ENCODE peak calls at places on chromosome X, in four cellular contexts. One of them, this sample, is unnamed.

GRCh38 chrX:47497274-47497673 is 14.3 kb upstream of the ZNF41 start:
- DNase-seq in K562: no peak
- DNase-seq in GM12878: no peak
- DNase-seq in HepG2: no peak
- DNase-seq in this sample: no peak

GRCh38 chrX:49675075-49675719 is 20.6 kb downstream of the PAGE1 start:
- DNase-seq in K562: no peak
- DNase-seq in GM12878: no peak
- DNase-seq in HepG2: no peak
- DNase-seq in this sample: no peak

GRCh38 chrX:153924149-153924861 is 1.8 kb downstream of the ARHGAP4 start:
- DNase-seq in HepG2: peak
- DNase-seq in K562: no peak
- DNase-seq in GM12878: no peak
- DNase-seq in this sample: peak

GRCh38 chrX:145475725-145476124 is 228.4 kb downstream of the SPANXN1 start:
- DNase-seq in HepG2: no peak
- DNase-seq in K562: no peak
- DNase-seq in GM12878: no peak
- DNase-seq in this sample: no peak

GRCh38 chrX:153642313-153642654 is 4.7 kb upstream of the DUSP9 start:
- DNase-seq in HepG2: no peak
- DNase-seq in K562: no peak
- DNase-seq in GM12878: no peak
- DNase-seq in this sample: peak

GRCh38 chrX:68177542-68177941 is 255.8 kb downstream of the OPHN1 start:
- DNase-seq in HepG2: no peak
- DNase-seq in GM12878: no peak
- DNase-seq in K562: no peak
- DNase-seq in this sample: no peak

GRCh38 chrX:109822861-109823260 is 89.8 kb upstream of the ACSL4 start:
- DNase-seq in K562: no peak
- DNase-seq in GM12878: no peak
- DNase-seq in HepG2: peak
- DNase-seq in this sample: no peak

GRCh38 chrX:48835524-48836329 is at the start of gene PCSK1N:
- DNase-seq in GM12878: no peak
- DNase-seq in HepG2: peak
- DNase-seq in K562: no peak
- DNase-seq in this sample: peak

GRCh38 chrX:46912098-46912672 is at the start of gene JADE3:
- DNase-seq in K562: peak
- DNase-seq in GM12878: no peak
- DNase-seq in HepG2: peak
- DNase-seq in this sample: peak

DNA sequence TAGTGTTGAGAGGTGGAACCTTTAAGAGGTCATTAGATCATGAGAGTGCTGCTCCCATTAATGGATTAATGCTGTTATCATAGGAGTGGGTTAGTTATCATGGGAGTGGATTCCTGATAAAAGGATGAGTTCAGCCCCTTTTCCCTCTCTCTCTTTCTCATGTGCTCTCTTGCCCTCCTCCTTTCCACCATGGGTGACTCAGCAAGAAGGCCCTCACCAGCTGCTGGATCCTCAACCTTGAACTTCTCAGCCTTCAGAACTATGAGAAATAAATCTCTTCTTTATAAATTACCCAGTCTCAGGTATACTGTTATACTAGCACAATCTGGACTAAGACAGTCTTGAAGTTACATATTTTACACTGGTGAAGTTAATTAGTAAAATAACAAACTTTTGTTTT is 10.0 kb upstream of the CDKL5 start:
- DNase-seq in HepG2: no peak
- DNase-seq in K562: no peak
- DNase-seq in GM12878: no peak
- DNase-seq in this sample: no peak
- TF ChIP-seq EZH2 in HepG2: no peak
- TF ChIP-seq EZH2 in K562: no peak
- TF ChIP-seq EZH2 in GM12878: no peak
- TF ChIP-seq EZH2 in this sample: no peak

GRCh38 chrX:51459125-51459524 is 37.3 kb downstream of the NUDT11 start:
- DNase-seq in HepG2: peak
- DNase-seq in GM12878: no peak
- DNase-seq in K562: no peak
- DNase-seq in this sample: peak
- TF ChIP-seq JUNB in HepG2: no peak
- TF ChIP-seq JUNB in GM12878: no peak
- TF ChIP-seq JUNB in K562: no peak
- TF ChIP-seq JUNB in this sample: no peak

GRCh38 chrX:148500428-148501120 is at the start of gene AFF2:
- DNase-seq in K562: no peak
- DNase-seq in GM12878: no peak
- DNase-seq in HepG2: no peak
- DNase-seq in this sample: peak

GRCh38 chrX:148498067-148498466 is 2.4 kb upstream of the AFF2 start:
- DNase-seq in GM12878: no peak
- DNase-seq in HepG2: no peak
- DNase-seq in K562: no peak
- DNase-seq in this sample: no peak

GRCh38 chrX:148499638-148500427 is 584 bp upstream of the AFF2 start:
- DNase-seq in K562: no peak
- DNase-seq in HepG2: no peak
- DNase-seq in GM12878: no peak
- DNase-seq in this sample: peak

GRCh38 chrX:148504412-148504950 is 4.1 kb downstream of the AFF2 start:
- DNase-seq in HepG2: peak
- DNase-seq in GM12878: no peak
- DNase-seq in K562: no peak
- DNase-seq in this sample: peak

DNA sequence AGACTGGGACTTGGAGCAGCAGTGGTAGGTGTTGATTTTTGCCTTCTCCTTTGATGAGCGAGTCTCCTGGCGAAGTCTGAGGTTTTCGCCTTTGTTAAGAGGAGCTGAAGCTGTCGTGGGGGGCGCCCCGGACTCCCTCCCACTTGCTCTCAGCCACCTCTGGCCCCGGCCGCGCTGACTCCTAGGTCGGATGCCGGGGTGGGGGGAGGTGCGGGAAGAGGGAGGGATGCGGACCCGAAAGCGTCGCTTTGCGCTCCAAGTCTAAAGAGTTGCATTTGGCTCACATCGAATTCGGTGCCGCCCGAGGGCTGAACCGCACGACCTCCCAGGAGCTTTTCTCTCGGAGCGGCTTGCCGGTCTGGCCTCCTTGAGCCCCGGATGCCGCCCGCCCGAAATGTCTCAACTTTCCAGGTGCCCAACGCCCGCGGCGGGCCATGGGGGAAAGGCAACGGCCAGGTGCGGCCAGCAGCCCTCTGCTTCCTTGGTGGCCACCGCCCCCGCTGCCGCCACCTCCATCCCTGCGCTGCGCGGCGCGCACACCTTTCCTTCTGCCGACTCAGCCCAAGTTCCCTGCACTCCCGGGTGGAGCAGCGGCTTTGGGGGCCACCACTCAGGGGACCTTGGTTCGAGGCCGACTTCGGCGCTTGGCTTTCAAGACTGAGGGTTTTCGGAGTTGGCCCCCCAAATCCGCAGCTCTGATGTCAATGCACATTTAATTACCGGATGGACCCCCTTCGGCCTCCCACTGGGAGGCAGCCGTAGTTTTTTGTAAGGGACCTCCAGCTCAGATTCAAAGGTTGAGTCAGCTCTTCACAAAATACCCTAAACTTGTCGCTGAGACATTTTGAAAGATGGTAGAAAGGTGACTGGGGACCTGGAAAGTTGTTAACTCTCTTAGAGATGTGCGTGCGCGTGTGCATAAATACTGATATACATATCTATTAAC is 977 bp downstream of the AFF2 start:
- DNase-seq in GM12878: no peak
- DNase-seq in HepG2: no peak
- DNase-seq in K562: no peak
- DNase-seq in this sample: peak
- TF ChIP-seq EZH2 in GM12878: no peak
- TF ChIP-seq EZH2 in HepG2: peak
- TF ChIP-seq EZH2 in K562: no peak
- TF ChIP-seq EZH2 in this sample: no peak

GRCh38 chrX:35340451-35340850 is 397.9 kb downstream of the FAM47B start:
- DNase-seq in GM12878: no peak
- DNase-seq in HepG2: no peak
- DNase-seq in K562: no peak
- DNase-seq in this sample: no peak
- TF ChIP-seq JUNB in GM12878: no peak
- TF ChIP-seq JUNB in HepG2: no peak
- TF ChIP-seq JUNB in K562: no peak
- TF ChIP-seq JUNB in this sample: no peak

This sample was measured in GM23338.